ENCODE peak calls at places on chromosomes 1 and 21, in nine cellular contexts. Y is ACHN, X is RWPE1, C is COR-L47, Z is HuH-7.5, B is suprapubic skin, J is NCI-H1105 treated with DMSO at 0.1 percent for 48 hours, T is cerebellar cortex, G is AG20443. W is an unnamed sample.

GRCh38 chr1:150168960-150169565 is 19.3 kb downstream of the PLEKHO1 start:
- DNase-seq in Y (peak), X (peak), C (peak), Z (peak), B (no peak), J (peak), T (peak), G (peak), W (no peak)

GRCh38 chr1:119829636-119830035 is 18.4 kb upstream of the REG4 start:
- DNase-seq in Y (no peak), X (no peak), C (peak), Z (no peak), B (no peak), J (peak), T (no peak), G (no peak), W (no peak)

GRCh38 chr1:21933397-21934248 is 3.5 kb downstream of the HSPG2 start:
- DNase-seq in Y (no peak), X (peak), C (peak), Z (no peak), B (no peak), J (peak), T (no peak), G (no peak), W (peak)

GRCh38 chr1:226406401-226406881 is 1.5 kb downstream of the PARP1 start:
- DNase-seq in Y (peak), X (peak), C (no peak), Z (no peak), B (peak), J (no peak), T (peak), G (no peak), W (peak)

GRCh38 chr21:45209685-45210284 is 77.9 kb downstream of the POFUT2 start:
- DNase-seq in Y (no peak), X (no peak), C (no peak), Z (no peak), B (no peak), J (no peak), T (no peak), G (no peak), W (no peak)

GRCh38 chr1:19268445-19268844 is 16.8 kb downstream of the MRTO4 start:
- DNase-seq in Y (no peak), X (no peak), C (no peak), Z (no peak), B (peak), J (no peak), T (no peak), G (no peak), W (no peak)

GRCh38 chr1:167775178-167775577 is 53.4 kb downstream of the MPZL1 start:
- DNase-seq in Y (no peak), X (no peak), C (no peak), Z (no peak), B (no peak), J (no peak), T (no peak), G (no peak), W (no peak)

GRCh38 chr1:178774263-178774662 is 49.2 kb downstream of the RALGPS2 start:
- DNase-seq in Y (peak), X (peak), C (peak), Z (no peak), B (no peak), J (peak), T (peak), G (no peak), W (no peak)

GRCh38 chr1:15012822-15013221 is 140.7 kb upstream of the TMEM51 start:
- DNase-seq in Y (no peak), X (no peak), C (no peak), Z (no peak), B (no peak), J (no peak), T (peak), G (no peak), W (no peak)

GRCh38 chr1:235423214-235423652 is 56.0 kb downstream of the TBCE start:
- DNase-seq in Y (no peak), X (no peak), C (no peak), Z (no peak), B (no peak), J (no peak), T (no peak), G (no peak), W (no peak)

GRCh38 chr1:204928671-204929486 is 58.2 kb downstream of the NFASC start:
- DNase-seq in Y (no peak), X (no peak), C (no peak), Z (no peak), B (no peak), J (no peak), T (no peak), G (no peak), W (no peak)

W was measured in foreskin keratinocyte.